ENCODE peak calls at places on chromosomes 13 and 19, in nine cellular contexts. F is SK-N-SH, E is HCT116, W is neural progenitor cell, I is neuronal stem cell, V is GM23338, O is H1, G is HepG2, J is fibroblast of lung. T is an unnamed sample.

GRCh38 chr19:45323671-45324081 is 1.0 kb upstream of the CKM start:
- DNase-seq in F (peak), E (no peak), W (peak), I (no peak), V (peak), O (peak), G (no peak), J (no peak), T (no peak)

GRCh38 chr19:35454663-35455062 is 6.6 kb downstream of the FFAR2 start:
- DNase-seq in F (no peak), E (no peak), W (no peak), I (no peak), V (no peak), O (no peak), G (no peak), J (no peak), T (no peak)

GRCh38 chr19:3983936-3984583 is 1.2 kb downstream of the EEF2 start:
- DNase-seq in F (peak), E (no peak), W (no peak), I (no peak), V (no peak), O (peak), G (no peak), J (peak), T (no peak)

GRCh38 chr13:73929287-73929932 is 204.8 kb downstream of the KLF12 start:
- DNase-seq in F (no peak), E (no peak), W (no peak), I (no peak), V (no peak), O (no peak), G (no peak), J (no peak), T (no peak)

GRCh38 chr19:55314396-55314795 is 10.7 kb downstream of the TMEM150B start:
- DNase-seq in F (peak), E (no peak), W (no peak), I (no peak), V (no peak), O (no peak), G (no peak), J (no peak), T (no peak)

GRCh38 chr13:75762066-75762937 is 126.2 kb downstream of the LMO7 start:
- DNase-seq in F (no peak), E (no peak), W (no peak), I (no peak), V (no peak), O (no peak), G (peak), J (no peak), T (no peak)

GRCh38 chr13:46179576-46180368 is 2.2 kb downstream of the LCP1 start:
- DNase-seq in F (no peak), E (no peak), W (no peak), I (no peak), V (no peak), O (no peak), G (no peak), J (no peak), T (peak)

GRCh38 chr19:10115392-10116084 is 4.0 kb downstream of the P2RY11 start:
- DNase-seq in F (peak), E (no peak), W (no peak), I (no peak), V (no peak), O (no peak), G (no peak), J (no peak), T (no peak)

GRCh38 chr19:47109541-47110375 is 3.8 kb downstream of the ZC3H4 start:
- DNase-seq in F (no peak), E (no peak), W (no peak), I (no peak), V (peak), O (no peak), G (no peak), J (peak), T (peak)

GRCh38 chr13:30135351-30135750 is 172.0 kb downstream of the KATNAL1 start:
- DNase-seq in F (no peak), E (no peak), W (no peak), I (no peak), V (no peak), O (no peak), G (no peak), J (no peak), T (no peak)

GRCh38 chr19:29211562-29212416 is 1.2 kb downstream of the UQCRFS1 start:
- DNase-seq in F (peak), E (no peak), W (no peak), I (no peak), V (peak), O (no peak), G (peak), J (peak), T (no peak)

GRCh38 chr19:1118999-1119398 is 15.2 kb downstream of the GPX4 start:
- DNase-seq in F (no peak), E (no peak), W (no peak), I (no peak), V (no peak), O (no peak), G (no peak), J (no peak), T (no peak)

GRCh38 chr19:29665826-29666633 is 769 bp downstream of the PLEKHF1 start:
- DNase-seq in F (peak), E (no peak), W (peak), I (peak), V (peak), O (peak), G (no peak), J (peak), T (no peak)

GRCh38 chr19:14479985-14480694 is 5.0 kb upstream of the PTGER1 start:
- DNase-seq in F (peak), E (no peak), W (peak), I (peak), V (peak), O (peak), G (no peak), J (peak), T (peak)

GRCh38 chr13:107685876-107686275 is 529.5 kb downstream of the LIG4 start:
- DNase-seq in F (no peak), E (no peak), W (no peak), I (no peak), V (no peak), O (no peak), G (no peak), J (no peak), T (no peak)

GRCh38 chr19:32642771-32643170 is 32.2 kb downstream of the ANKRD27 start:
- DNase-seq in F (no peak), E (no peak), W (no peak), I (no peak), V (no peak), O (no peak), G (no peak), J (no peak), T (peak)

GRCh38 chr13:40639226-40639681 is 27.2 kb downstream of the FOXO1 start:
- DNase-seq in F (no peak), E (no peak), W (no peak), I (no peak), V (no peak), O (no peak), G (peak), J (no peak), T (no peak)

GRCh38 chr19:18789883-18790565 is 1.1 kb downstream of the COMP start:
- DNase-seq in F (peak), E (no peak), W (peak), I (no peak), V (peak), O (peak), G (no peak), J (peak), T (no peak)

GRCh38 chr13:30577381-30577780 is 40.3 kb upstream of the USPL1 start:
- DNase-seq in F (no peak), E (peak), W (no peak), I (no peak), V (no peak), O (no peak), G (peak), J (peak), T (peak)

GRCh38 chr13:71240906-71241305 is 626.1 kb downstream of the DACH1 start:
- DNase-seq in F (peak), E (no peak), W (peak), I (no peak), V (peak), O (no peak), G (no peak), J (peak), T (no peak)

DNA sequence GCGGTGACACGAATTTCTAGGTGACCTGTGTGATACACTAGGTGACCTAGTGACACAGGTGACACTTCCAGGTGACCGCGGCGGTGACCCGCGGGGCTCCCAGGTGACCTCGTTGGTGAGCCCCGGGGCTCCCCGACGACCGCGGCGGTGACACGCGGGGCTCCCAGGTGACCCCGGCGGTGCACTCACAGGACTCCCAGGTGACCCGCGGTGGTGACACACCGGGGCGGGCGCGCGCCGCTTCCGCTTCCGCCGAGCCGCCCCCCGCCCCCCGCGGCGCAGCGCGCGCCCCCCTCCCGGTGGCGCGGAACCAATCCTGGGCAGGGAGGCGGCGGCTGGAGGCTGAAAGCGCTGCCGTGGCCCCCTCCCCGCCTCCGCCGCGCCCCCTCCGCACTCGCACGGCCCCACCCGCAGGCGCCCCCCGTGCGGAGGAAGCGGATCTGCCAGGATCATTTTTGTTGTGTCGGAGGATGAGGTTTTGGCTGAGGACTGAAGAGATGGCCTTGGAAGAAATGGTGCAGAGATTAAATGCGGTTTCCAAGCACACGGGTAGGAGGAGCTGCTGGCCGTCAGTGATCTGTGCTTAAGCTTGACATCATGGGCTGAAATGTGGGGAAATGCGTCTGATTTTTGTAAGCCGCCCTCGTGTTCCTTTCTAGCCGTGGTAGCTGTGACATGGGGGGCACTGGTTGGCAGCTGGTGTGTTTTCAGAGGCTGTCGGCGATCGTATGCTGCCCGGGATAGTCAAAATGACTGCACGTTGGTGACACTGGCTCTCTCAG is at the start of gene MCF2L:
- DNase-seq in F (peak), E (no peak), W (peak), I (peak), V (peak), O (peak), G (peak), J (peak), T (peak)
- H2AFZ ChIP-seq in F (no peak), E (no peak), W (no peak), I (peak), V (peak), O (no peak), G (no peak), J (no peak), T (peak)

GRCh38 chr13:33676700-33677048 is 141.3 kb upstream of the RFC3 start:
- DNase-seq in F (peak), E (no peak), W (no peak), I (no peak), V (peak), O (no peak), G (peak), J (peak), T (peak)
- H3K4me3 ChIP-seq in F (peak), E (no peak), W (no peak), I (no peak), V (no peak), O (no peak), G (peak), J (peak), T (no peak)

DNA sequence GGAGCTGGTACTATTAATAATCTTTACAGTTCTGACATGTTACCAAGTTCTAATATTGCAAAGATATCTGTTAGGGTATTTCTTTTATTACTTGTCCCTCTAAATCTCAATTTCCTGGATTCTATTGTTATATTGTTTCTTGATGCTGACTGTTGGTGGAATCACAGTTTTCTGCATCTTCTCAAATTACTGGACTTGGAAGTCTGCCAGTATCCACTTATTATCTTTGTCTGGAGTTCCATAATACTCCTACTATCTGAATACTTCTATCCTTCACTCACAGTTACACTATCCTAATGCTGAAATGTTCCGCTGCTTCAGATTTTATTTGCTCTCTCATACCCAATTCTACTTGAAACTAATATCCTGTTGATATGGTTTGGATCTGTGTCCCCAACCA is 1985.7 kb upstream of the PRR20A start:
- DNase-seq in F (no peak), E (no peak), W (no peak), I (no peak), V (no peak), O (no peak), G (no peak), J (no peak), T (no peak)
- H3K4me2 ChIP-seq in F (no peak), E (no peak), W (no peak), I (no peak), V (no peak), O (no peak), G (no peak), J (no peak), T (no peak)

GRCh38 chr19:57106646-57107235 is 13.0 kb upstream of the USP29 start:
- DNase-seq in F (peak), E (no peak), W (no peak), I (no peak), V (peak), O (no peak), G (no peak), J (no peak), T (no peak)

GRCh38 chr19:57099199-57099661 is 20.6 kb upstream of the USP29 start:
- DNase-seq in F (peak), E (peak), W (peak), I (peak), V (peak), O (peak), G (peak), J (peak), T (peak)

GRCh38 chr19:57105976-57106610 is 13.7 kb upstream of the USP29 start:
- DNase-seq in F (no peak), E (no peak), W (no peak), I (no peak), V (peak), O (no peak), G (no peak), J (no peak), T (no peak)

DNA sequence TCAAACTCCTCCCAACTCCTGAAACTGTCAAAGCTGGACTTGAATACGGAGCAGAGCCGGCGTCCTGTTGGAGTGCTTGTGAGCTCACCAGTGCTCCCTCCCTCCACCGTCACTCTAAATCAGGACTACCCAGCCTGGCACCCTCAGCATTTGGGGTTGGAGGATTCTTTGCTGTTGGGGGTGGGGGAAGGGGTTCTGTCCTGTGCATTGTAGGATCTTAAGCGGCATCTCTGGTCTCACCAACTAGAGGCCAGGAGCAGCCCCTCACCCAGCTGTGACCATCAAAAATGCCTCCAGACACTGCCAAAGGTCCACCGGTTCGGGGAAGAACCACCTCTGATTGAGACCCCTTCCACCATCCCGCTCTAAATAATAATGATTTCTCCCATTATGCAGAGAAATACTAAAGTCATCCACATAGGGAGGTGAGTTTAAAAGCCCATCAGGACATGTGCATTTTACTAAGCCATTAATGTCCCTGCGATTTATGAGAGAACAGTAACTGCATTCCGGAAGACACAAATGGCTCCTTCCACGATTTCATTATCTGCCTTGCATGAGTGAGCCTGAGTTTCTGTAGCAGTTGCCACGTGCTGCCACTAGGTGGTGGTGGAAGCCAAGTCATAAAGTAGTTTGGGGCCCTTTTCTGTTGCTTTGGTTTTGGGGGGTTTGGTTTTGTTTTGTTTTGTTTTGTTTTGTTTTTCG is 16.1 kb upstream of the USP29 start:
- DNase-seq in F (peak), E (peak), W (peak), I (peak), V (peak), O (peak), G (peak), J (peak), T (peak)
- H2AFZ ChIP-seq in F (peak), E (no peak), W (no peak), I (peak), V (peak), O (no peak), G (peak), J (peak), T (peak)

GRCh38 chr13:25683056-25683455 is 311.3 kb downstream of the ATP8A2 start:
- DNase-seq in F (no peak), E (no peak), W (no peak), I (no peak), V (no peak), O (no peak), G (no peak), J (no peak), T (peak)
- H3K4me3 ChIP-seq in F (no peak), E (no peak), W (no peak), I (no peak), V (no peak), O (no peak), G (no peak), J (no peak), T (no peak)

DNA sequence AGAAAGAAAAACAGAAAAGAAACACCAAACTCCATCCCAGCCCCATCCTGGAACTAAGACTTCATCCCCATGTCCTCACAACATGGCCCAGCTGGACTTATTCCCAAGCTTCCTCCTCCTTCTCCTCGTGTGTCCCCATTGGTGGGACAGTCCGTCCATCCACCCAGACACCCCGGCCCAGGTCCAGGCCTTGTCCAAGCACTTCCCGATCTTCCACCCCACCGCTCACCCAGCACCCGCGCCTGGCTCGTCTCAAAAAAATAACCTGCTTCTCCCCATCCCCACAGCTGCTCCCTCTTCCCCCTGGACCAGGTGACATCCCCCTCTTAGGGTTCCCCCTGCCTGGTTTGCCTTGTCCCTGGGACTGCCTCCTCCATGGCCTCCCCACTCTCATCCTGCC is 1.4 kb upstream of the FCER2 start:
- DNase-seq in F (no peak), E (no peak), W (no peak), I (no peak), V (peak), O (no peak), G (no peak), J (no peak), T (no peak)
- H3K4me2 ChIP-seq in F (no peak), E (no peak), W (no peak), I (no peak), V (no peak), O (no peak), G (no peak), J (no peak), T (no peak)

DNA sequence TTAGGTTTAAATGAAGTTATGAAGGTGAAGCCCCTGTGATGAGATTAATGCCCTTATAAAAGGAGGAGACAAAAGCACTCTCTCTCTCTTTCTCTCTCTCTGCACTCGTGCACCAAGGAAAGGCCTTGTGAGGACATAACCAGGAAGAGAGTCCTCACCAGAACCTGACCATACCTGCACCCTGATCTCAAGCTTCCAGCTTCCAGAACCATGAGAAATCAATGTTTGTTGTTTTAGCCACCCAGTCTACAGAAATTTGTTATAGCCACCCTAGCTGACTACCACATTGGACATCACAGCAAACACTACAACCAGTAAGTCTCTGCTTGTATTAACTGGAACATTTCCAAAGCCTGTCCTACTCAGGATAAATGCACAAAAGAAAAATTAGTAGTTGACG is 34.7 kb upstream of the WDFY2 start:
- DNase-seq in F (no peak), E (no peak), W (no peak), I (no peak), V (no peak), O (no peak), G (no peak), J (peak), T (no peak)
- H2AFZ ChIP-seq in F (no peak), E (no peak), W (peak), I (no peak), V (no peak), O (peak), G (no peak), J (no peak), T (no peak)

GRCh38 chr19:36973844-36974195 is 57.7 kb downstream of the ZNF568 start:
- DNase-seq in F (no peak), E (no peak), W (no peak), I (no peak), V (no peak), O (no peak), G (no peak), J (no peak), T (no peak)

GRCh38 chr19:36973021-36973843 is 57.1 kb downstream of the ZNF568 start:
- DNase-seq in F (peak), E (no peak), W (no peak), I (peak), V (peak), O (no peak), G (no peak), J (peak), T (peak)

DNA sequence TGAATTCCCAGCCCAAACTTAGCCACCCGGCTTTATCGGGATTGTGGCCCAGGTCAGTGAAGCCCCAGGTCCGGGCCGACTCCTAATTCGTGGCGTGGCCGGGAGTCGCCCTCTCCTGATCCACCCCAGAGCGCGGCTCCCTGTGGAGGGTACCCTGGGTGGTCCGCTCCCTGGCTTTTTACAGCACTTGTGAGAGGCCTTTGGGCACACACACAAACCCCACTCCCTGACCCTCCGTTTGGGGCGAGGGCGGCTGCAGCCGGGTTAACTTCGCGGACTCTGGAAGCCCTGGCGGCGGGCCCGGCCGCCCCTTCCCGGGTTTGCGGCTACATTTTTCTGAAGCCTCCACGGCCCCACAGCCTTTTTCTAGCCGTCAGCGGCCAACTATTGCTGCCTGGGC is 56.5 kb downstream of the ZNF568 start:
- DNase-seq in F (no peak), E (no peak), W (no peak), I (no peak), V (peak), O (no peak), G (no peak), J (no peak), T (no peak)
- H3K4me3 ChIP-seq in F (peak), E (no peak), W (no peak), I (no peak), V (peak), O (peak), G (no peak), J (peak), T (peak)

T was measured in DND-41.